ENCODE peak calls at places on chromosomes 12 and 14, in four cellular contexts. B is lower lobe of right lung, A is aorta, I is mammary epithelial cell. U is an unnamed sample.

GRCh38 chr12:8912910-8913309 is 1.4 kb upstream of the PHC1 start:
- DNase-seq in I (peak), A (no peak), B (no peak), U (no peak)

GRCh38 chr14:99554184-99554583 is 49.8 kb downstream of the CCDC85C start:
- DNase-seq in I (no peak), A (no peak), B (no peak), U (no peak)

GRCh38 chr14:32620724-32621123 is 291.6 kb downstream of the AKAP6 start:
- DNase-seq in B (no peak), A (no peak), I (no peak), U (no peak)

GRCh38 chr12:75329918-75330826 is at the start of gene CAPS2:
- DNase-seq in I (peak), A (peak), B (peak), U (peak)

GRCh38 chr14:75558440-75558839 is 20.0 kb upstream of the FLVCR2 start:
- DNase-seq in B (no peak), A (no peak), I (no peak), U (no peak)

GRCh38 chr12:151579-151978 is 62.4 kb downstream of the SLC6A12 start:
- DNase-seq in B (no peak), A (no peak), I (no peak), U (no peak)

GRCh38 chr12:130764073-130764472 is 48.0 kb upstream of the RIMBP2 start:
- DNase-seq in B (no peak), I (peak), A (no peak), U (no peak)

GRCh38 chr14:20110438-20110837 is at the start of gene OR4K17:
- DNase-seq in I (no peak), B (no peak), A (no peak), U (no peak)

GRCh38 chr14:51614707-51615106 is 37.0 kb upstream of the FRMD6 start:
- DNase-seq in I (peak), B (no peak), A (no peak), U (no peak)

GRCh38 chr12:89951050-89951693 is 242.5 kb upstream of the ATP2B1 start:
- DNase-seq in B (no peak), I (peak), A (no peak), U (no peak)

GRCh38 chr12:41339784-41340183 is 151.7 kb downstream of the PDZRN4 start:
- DNase-seq in A (no peak), B (no peak), I (no peak), U (no peak)

GRCh38 chr14:49769581-49770211 is 1.7 kb downstream of the KLHDC2 start:
- DNase-seq in I (no peak), B (peak), A (no peak), U (no peak)

GRCh38 chr14:71645656-71646055 is 286.6 kb upstream of the RGS6 start:
- DNase-seq in A (no peak), B (no peak), I (no peak), U (no peak)

GRCh38 chr12:828726-829395 is 76.5 kb downstream of the WNK1 start:
- DNase-seq in A (no peak), B (no peak), I (no peak), U (no peak)

GRCh38 chr14:65043893-65044595 is 57.3 kb downstream of the FNTB start:
- DNase-seq in B (no peak), A (no peak), I (no peak), U (no peak)

DNA sequence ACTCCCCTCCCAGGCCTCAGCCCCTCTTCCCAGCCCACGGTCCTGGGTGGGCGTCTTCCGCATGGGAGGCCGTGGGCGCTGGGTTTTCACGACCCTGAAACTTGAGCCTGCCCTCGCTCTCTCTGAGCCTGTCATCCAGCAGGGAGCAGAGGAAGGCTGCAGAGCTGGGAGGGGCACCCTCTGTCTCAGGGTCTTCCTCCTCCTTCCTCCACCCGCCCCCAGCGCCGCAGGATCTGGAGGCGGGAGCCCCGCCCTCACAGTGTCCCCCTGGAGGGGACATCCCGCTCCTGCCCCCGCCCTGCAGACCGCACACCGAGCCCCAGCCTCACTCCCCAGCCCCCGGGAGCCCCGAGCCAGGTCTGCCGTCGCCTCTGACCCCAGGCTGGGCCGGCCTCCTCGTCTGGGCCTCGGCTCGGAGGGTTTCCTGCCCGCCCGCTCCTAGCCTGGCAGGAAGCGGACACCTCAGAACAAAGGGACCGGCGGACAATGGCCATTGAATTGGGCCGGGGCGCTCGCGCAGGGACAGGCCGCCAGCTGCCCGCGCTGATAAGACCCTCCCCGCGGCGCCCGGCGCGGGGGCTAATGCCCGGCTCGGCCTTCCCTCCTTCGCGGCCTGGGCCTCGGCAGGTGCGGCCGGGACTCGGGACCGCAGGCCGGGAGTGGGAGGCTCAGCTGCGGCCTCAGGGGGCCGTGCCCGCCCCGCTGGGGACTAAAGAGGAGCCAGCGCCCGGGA is 15.3 kb upstream of the NUDT14 start:
- DNase-seq in B (peak), I (no peak), A (no peak), U (no peak)
- H3K4me3 ChIP-seq in B (peak), I (no peak), A (no peak), U (no peak)

GRCh38 chr14:77303417-77304156 is 17.1 kb downstream of the POMT2 start:
- DNase-seq in I (peak), B (no peak), A (no peak), U (peak)
- H3K4me3 ChIP-seq in I (no peak), B (no peak), A (no peak), U (no peak)

DNA sequence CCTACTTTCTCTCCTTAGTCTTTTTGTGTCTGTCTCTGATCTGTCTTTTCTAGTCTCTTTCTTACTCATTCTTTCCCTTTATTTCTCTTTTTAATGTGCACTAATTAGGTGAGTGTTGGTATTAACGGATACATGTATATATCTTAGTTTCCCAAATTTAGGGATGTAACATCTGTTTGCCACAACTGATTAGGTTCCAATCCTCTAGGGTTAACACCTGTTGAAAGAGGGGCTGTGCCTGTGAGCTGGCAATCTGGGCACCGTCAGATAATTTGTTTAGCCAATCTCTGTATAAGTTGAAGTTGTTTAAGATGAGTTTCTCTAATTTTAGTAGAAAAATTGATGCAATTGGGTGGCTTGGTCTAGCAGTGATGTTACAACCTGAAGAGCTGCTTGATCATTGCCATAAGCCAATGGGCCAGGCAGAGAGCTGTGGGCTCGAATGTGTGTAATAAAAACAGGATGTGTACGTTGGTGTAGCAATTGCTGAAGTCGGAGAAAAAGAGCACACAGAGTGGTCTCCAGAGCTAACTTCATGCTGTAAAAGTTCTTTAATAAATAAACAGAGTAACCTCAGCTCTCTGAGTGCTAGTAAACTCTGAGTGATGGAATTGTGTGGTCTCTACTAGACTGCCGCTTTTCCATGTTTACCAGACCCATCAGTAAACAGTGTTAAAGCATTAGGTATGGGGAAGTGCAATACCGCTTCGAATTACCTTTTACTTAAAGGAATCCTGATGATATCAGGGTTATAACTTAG is 18.3 kb upstream of the LYZ start:
- DNase-seq in B (no peak), A (no peak), I (no peak), U (no peak)
- H3K4me3 ChIP-seq in B (peak), A (no peak), I (no peak), U (no peak)

DNA sequence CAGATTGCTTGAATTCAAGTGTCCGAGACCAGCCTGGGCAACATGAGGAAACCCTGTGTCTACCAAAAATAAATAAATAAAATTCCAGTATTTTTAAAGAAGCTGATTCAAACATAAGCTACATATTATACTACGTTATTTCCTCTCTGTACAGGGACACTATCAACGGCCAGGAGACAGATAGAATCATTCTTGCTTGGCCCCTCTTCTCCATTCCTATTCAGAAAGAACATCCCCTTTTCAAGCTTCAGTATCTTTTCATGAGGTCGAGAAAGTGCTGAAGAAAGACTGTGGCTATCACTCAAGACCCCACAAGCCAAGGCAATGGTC is 314 bp upstream of the DHRS7 start:
- DNase-seq in I (no peak), A (no peak), B (no peak), U (no peak)
- H3K4me3 ChIP-seq in I (peak), A (peak), B (peak), U (peak)

DNA sequence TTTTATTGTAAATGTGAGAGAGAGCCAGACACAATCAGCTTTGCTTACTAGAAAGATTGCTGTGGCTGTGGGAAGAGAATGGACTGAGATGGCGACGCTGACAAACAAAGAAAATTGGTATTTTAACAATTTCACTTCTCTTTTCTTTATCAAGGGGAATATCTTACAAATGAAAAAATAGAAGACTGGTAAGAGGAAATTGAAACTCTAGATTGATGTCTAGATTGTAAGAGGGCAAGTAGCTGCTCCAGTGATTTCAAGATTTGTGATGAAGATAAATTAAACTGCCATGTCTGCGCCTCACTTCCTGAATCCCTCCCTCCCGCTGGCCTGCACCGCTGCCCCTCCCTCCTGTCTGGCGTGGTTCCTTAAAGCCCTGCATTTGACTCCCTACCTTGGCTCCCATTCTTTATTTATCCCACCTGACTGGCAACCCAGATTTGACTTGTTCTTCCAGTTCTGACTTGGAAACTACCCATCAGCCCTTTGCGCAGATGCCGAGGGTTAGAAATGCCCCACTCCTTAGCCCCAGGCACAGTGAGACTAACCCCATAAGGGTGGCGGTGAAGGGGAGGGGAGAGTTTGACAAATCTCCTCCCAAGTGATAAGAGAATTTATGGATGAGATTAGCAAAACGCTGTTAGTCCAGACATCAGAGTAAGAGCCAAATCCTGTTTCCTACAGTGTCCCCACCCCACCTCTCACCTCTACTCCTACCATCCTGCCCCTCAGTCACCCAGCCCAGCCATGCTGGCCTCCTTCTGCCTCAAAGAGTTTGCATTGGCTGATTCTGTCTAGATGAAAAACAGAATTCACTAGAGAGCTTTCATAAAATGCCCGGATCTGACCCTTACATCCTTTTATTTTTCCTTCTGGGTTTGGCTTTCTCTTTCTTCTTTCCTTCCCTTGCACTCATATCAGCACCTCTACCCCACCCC is 125.3 kb upstream of the ATF7IP start:
- DNase-seq in B (peak), A (no peak), I (no peak), U (peak)
- H3K4me3 ChIP-seq in B (peak), A (no peak), I (no peak), U (peak)

U was measured in tibial artery.